ENCODE peak calls at places on chromosomes 12 and 14, in seven cellular contexts. One of them, this sample, is unnamed.

GRCh38 chr14:103527408-103528157 is 1.4 kb upstream of the TRMT61A start:
- DNase-seq in anterior cingulate cortex: no peak
- DNase-seq in T-helper 17 cell: no peak
- DNase-seq in stimulated activated CD4-positive, alpha-beta T cell treated with anti-CD3 and anti-CD28 coated beads, Interleukin-2, amount 100 ng/mL, for 48 hours: no peak
- DNase-seq in NCI-H510A: no peak
- DNase-seq in EH: peak
- DNase-seq in HEK293T: no peak
- DNase-seq in this sample: no peak

GRCh38 chr12:109716512-109717389 is 3.1 kb downstream of the FAM222A start:
- DNase-seq in EH: no peak
- DNase-seq in anterior cingulate cortex: peak
- DNase-seq in stimulated activated CD4-positive, alpha-beta T cell treated with anti-CD3 and anti-CD28 coated beads, Interleukin-2, amount 100 ng/mL, for 48 hours: no peak
- DNase-seq in NCI-H510A: no peak
- DNase-seq in HEK293T: no peak
- DNase-seq in T-helper 17 cell: no peak
- DNase-seq in this sample: no peak

GRCh38 chr14:104877066-104877805 is 12.2 kb downstream of the CEP170B start:
- DNase-seq in stimulated activated CD4-positive, alpha-beta T cell treated with anti-CD3 and anti-CD28 coated beads, Interleukin-2, amount 100 ng/mL, for 48 hours: no peak
- DNase-seq in T-helper 17 cell: no peak
- DNase-seq in HEK293T: no peak
- DNase-seq in NCI-H510A: no peak
- DNase-seq in anterior cingulate cortex: no peak
- DNase-seq in EH: no peak
- DNase-seq in this sample: no peak

GRCh38 chr14:101062065-101062450 is 158.5 kb upstream of the RTL1 start:
- DNase-seq in NCI-H510A: no peak
- DNase-seq in anterior cingulate cortex: no peak
- DNase-seq in EH: no peak
- DNase-seq in stimulated activated CD4-positive, alpha-beta T cell treated with anti-CD3 and anti-CD28 coated beads, Interleukin-2, amount 100 ng/mL, for 48 hours: no peak
- DNase-seq in HEK293T: no peak
- DNase-seq in T-helper 17 cell: no peak
- DNase-seq in this sample: no peak

GRCh38 chr14:25037032-25037431 is 12.9 kb downstream of the STXBP6 start:
- DNase-seq in EH: no peak
- DNase-seq in stimulated activated CD4-positive, alpha-beta T cell treated with anti-CD3 and anti-CD28 coated beads, Interleukin-2, amount 100 ng/mL, for 48 hours: no peak
- DNase-seq in anterior cingulate cortex: no peak
- DNase-seq in T-helper 17 cell: no peak
- DNase-seq in HEK293T: no peak
- DNase-seq in NCI-H510A: no peak
- DNase-seq in this sample: no peak

GRCh38 chr14:37903561-37904191 is 304.0 kb upstream of the SSTR1 start:
- DNase-seq in anterior cingulate cortex: no peak
- DNase-seq in T-helper 17 cell: no peak
- DNase-seq in EH: peak
- DNase-seq in HEK293T: peak
- DNase-seq in stimulated activated CD4-positive, alpha-beta T cell treated with anti-CD3 and anti-CD28 coated beads, Interleukin-2, amount 100 ng/mL, for 48 hours: peak
- DNase-seq in NCI-H510A: peak
- DNase-seq in this sample: peak

GRCh38 chr14:104092931-104093365 is 7.4 kb downstream of the ASPG start:
- DNase-seq in NCI-H510A: no peak
- DNase-seq in stimulated activated CD4-positive, alpha-beta T cell treated with anti-CD3 and anti-CD28 coated beads, Interleukin-2, amount 100 ng/mL, for 48 hours: no peak
- DNase-seq in EH: no peak
- DNase-seq in anterior cingulate cortex: no peak
- DNase-seq in HEK293T: no peak
- DNase-seq in T-helper 17 cell: no peak
- DNase-seq in this sample: no peak

GRCh38 chr14:99779751-99780150 is 13.5 kb upstream of the EML1 start:
- DNase-seq in HEK293T: no peak
- DNase-seq in EH: peak
- DNase-seq in NCI-H510A: no peak
- DNase-seq in stimulated activated CD4-positive, alpha-beta T cell treated with anti-CD3 and anti-CD28 coated beads, Interleukin-2, amount 100 ng/mL, for 48 hours: no peak
- DNase-seq in T-helper 17 cell: no peak
- DNase-seq in anterior cingulate cortex: no peak
- DNase-seq in this sample: no peak

GRCh38 chr12:14741153-14741552 is 44.8 kb upstream of the GUCY2C start:
- DNase-seq in stimulated activated CD4-positive, alpha-beta T cell treated with anti-CD3 and anti-CD28 coated beads, Interleukin-2, amount 100 ng/mL, for 48 hours: no peak
- DNase-seq in HEK293T: no peak
- DNase-seq in T-helper 17 cell: no peak
- DNase-seq in anterior cingulate cortex: no peak
- DNase-seq in NCI-H510A: no peak
- DNase-seq in EH: no peak
- DNase-seq in this sample: no peak

GRCh38 chr12:45644521-45644920 is 85.0 kb upstream of the ARID2 start:
- DNase-seq in EH: peak
- DNase-seq in HEK293T: no peak
- DNase-seq in anterior cingulate cortex: no peak
- DNase-seq in T-helper 17 cell: no peak
- DNase-seq in stimulated activated CD4-positive, alpha-beta T cell treated with anti-CD3 and anti-CD28 coated beads, Interleukin-2, amount 100 ng/mL, for 48 hours: no peak
- DNase-seq in NCI-H510A: no peak
- DNase-seq in this sample: no peak

GRCh38 chr12:24519759-24520158 is 429.1 kb downstream of the BCAT1 start:
- DNase-seq in NCI-H510A: no peak
- DNase-seq in HEK293T: no peak
- DNase-seq in stimulated activated CD4-positive, alpha-beta T cell treated with anti-CD3 and anti-CD28 coated beads, Interleukin-2, amount 100 ng/mL, for 48 hours: no peak
- DNase-seq in anterior cingulate cortex: no peak
- DNase-seq in EH: no peak
- DNase-seq in T-helper 17 cell: no peak
- DNase-seq in this sample: no peak

GRCh38 chr12:71958993-71959588 is 20.4 kb downstream of the TPH2 start:
- DNase-seq in stimulated activated CD4-positive, alpha-beta T cell treated with anti-CD3 and anti-CD28 coated beads, Interleukin-2, amount 100 ng/mL, for 48 hours: no peak
- DNase-seq in anterior cingulate cortex: no peak
- DNase-seq in NCI-H510A: no peak
- DNase-seq in EH: peak
- DNase-seq in T-helper 17 cell: no peak
- DNase-seq in HEK293T: no peak
- DNase-seq in this sample: peak

GRCh38 chr12:98741615-98742265 is 96.7 kb downstream of the APAF1 start:
- DNase-seq in HEK293T: peak
- DNase-seq in NCI-H510A: no peak
- DNase-seq in T-helper 17 cell: no peak
- DNase-seq in anterior cingulate cortex: no peak
- DNase-seq in stimulated activated CD4-positive, alpha-beta T cell treated with anti-CD3 and anti-CD28 coated beads, Interleukin-2, amount 100 ng/mL, for 48 hours: peak
- DNase-seq in EH: no peak
- DNase-seq in this sample: no peak

GRCh38 chr12:75564398-75564797 is 53.0 kb upstream of the KRR1 start:
- DNase-seq in HEK293T: no peak
- DNase-seq in T-helper 17 cell: no peak
- DNase-seq in NCI-H510A: no peak
- DNase-seq in stimulated activated CD4-positive, alpha-beta T cell treated with anti-CD3 and anti-CD28 coated beads, Interleukin-2, amount 100 ng/mL, for 48 hours: no peak
- DNase-seq in anterior cingulate cortex: no peak
- DNase-seq in EH: peak
- DNase-seq in this sample: no peak

GRCh38 chr14:93018401-93018800 is 95.5 kb downstream of the CHGA start:
- DNase-seq in EH: peak
- DNase-seq in T-helper 17 cell: no peak
- DNase-seq in anterior cingulate cortex: no peak
- DNase-seq in NCI-H510A: no peak
- DNase-seq in HEK293T: no peak
- DNase-seq in stimulated activated CD4-positive, alpha-beta T cell treated with anti-CD3 and anti-CD28 coated beads, Interleukin-2, amount 100 ng/mL, for 48 hours: no peak
- DNase-seq in this sample: no peak

GRCh38 chr12:124632510-124632909 is 65.1 kb upstream of the NCOR2 start:
- DNase-seq in stimulated activated CD4-positive, alpha-beta T cell treated with anti-CD3 and anti-CD28 coated beads, Interleukin-2, amount 100 ng/mL, for 48 hours: no peak
- DNase-seq in HEK293T: no peak
- DNase-seq in T-helper 17 cell: no peak
- DNase-seq in EH: no peak
- DNase-seq in anterior cingulate cortex: no peak
- DNase-seq in NCI-H510A: peak
- DNase-seq in this sample: peak

GRCh38 chr12:110600254-110600653 is 13.7 kb upstream of the TCTN1 start:
- DNase-seq in anterior cingulate cortex: no peak
- DNase-seq in stimulated activated CD4-positive, alpha-beta T cell treated with anti-CD3 and anti-CD28 coated beads, Interleukin-2, amount 100 ng/mL, for 48 hours: no peak
- DNase-seq in EH: peak
- DNase-seq in NCI-H510A: no peak
- DNase-seq in HEK293T: no peak
- DNase-seq in T-helper 17 cell: no peak
- DNase-seq in this sample: no peak

GRCh38 chr12:123938679-123939480 is 33.8 kb downstream of the CCDC92 start:
- DNase-seq in T-helper 17 cell: no peak
- DNase-seq in HEK293T: peak
- DNase-seq in EH: peak
- DNase-seq in anterior cingulate cortex: no peak
- DNase-seq in stimulated activated CD4-positive, alpha-beta T cell treated with anti-CD3 and anti-CD28 coated beads, Interleukin-2, amount 100 ng/mL, for 48 hours: no peak
- DNase-seq in NCI-H510A: no peak
- DNase-seq in this sample: no peak

This sample was measured in DMS153.